ENCODE peak calls at places on chromosomes 12 and 14, in nine cellular contexts. One of them, this sample, is unnamed.

GRCh38 chr12:54689984-54690383 is 41.8 kb upstream of the DCD start:
- DNase-seq in K562: no peak
- DNase-seq in ovary: no peak
- DNase-seq in A549: peak
- DNase-seq in GM12878: no peak
- DNase-seq in HepG2: no peak
- DNase-seq in transverse colon: no peak
- DNase-seq in H1: no peak
- DNase-seq in stomach: no peak
- DNase-seq in this sample: no peak

GRCh38 chr14:73662439-73663056 is 17.8 kb downstream of the DNAL1 start:
- DNase-seq in K562: peak
- DNase-seq in ovary: no peak
- DNase-seq in A549: peak
- DNase-seq in GM12878: no peak
- DNase-seq in HepG2: peak
- DNase-seq in transverse colon: no peak
- DNase-seq in H1: no peak
- DNase-seq in stomach: no peak
- DNase-seq in this sample: no peak

GRCh38 chr14:59217011-59217410 is 28.5 kb downstream of the DAAM1 start:
- DNase-seq in K562: no peak
- DNase-seq in ovary: no peak
- DNase-seq in A549: no peak
- DNase-seq in GM12878: no peak
- DNase-seq in HepG2: no peak
- DNase-seq in transverse colon: no peak
- DNase-seq in H1: no peak
- DNase-seq in stomach: no peak
- DNase-seq in this sample: no peak

GRCh38 chr12:124790650-124791400 is 72.8 kb downstream of the SCARB1 start:
- DNase-seq in K562: no peak
- DNase-seq in ovary: no peak
- DNase-seq in A549: no peak
- DNase-seq in GM12878: no peak
- DNase-seq in HepG2: no peak
- DNase-seq in transverse colon: no peak
- DNase-seq in H1: no peak
- DNase-seq in stomach: no peak
- DNase-seq in this sample: no peak

GRCh38 chr14:58639842-58640484 is 2.2 kb downstream of the DACT1 start:
- DNase-seq in K562: no peak
- DNase-seq in ovary: no peak
- DNase-seq in A549: peak
- DNase-seq in GM12878: peak
- DNase-seq in HepG2: peak
- DNase-seq in transverse colon: peak
- DNase-seq in H1: no peak
- DNase-seq in stomach: no peak
- DNase-seq in this sample: no peak

GRCh38 chr14:105180598-105181528 is at the start of gene NUDT14:
- DNase-seq in K562: peak
- DNase-seq in ovary: peak
- DNase-seq in A549: peak
- DNase-seq in GM12878: no peak
- DNase-seq in HepG2: no peak
- DNase-seq in transverse colon: peak
- DNase-seq in H1: peak
- DNase-seq in stomach: peak
- DNase-seq in this sample: no peak

GRCh38 chr12:126668961-126669360 is 1598.0 kb upstream of the TMEM132C start:
- DNase-seq in K562: no peak
- DNase-seq in ovary: no peak
- DNase-seq in A549: no peak
- DNase-seq in GM12878: no peak
- DNase-seq in HepG2: no peak
- DNase-seq in transverse colon: no peak
- DNase-seq in H1: no peak
- DNase-seq in stomach: no peak
- DNase-seq in this sample: no peak

GRCh38 chr12:132311201-132311915 is 18.0 kb downstream of the GALNT9 start:
- DNase-seq in K562: no peak
- DNase-seq in ovary: no peak
- DNase-seq in A549: peak
- DNase-seq in GM12878: no peak
- DNase-seq in HepG2: no peak
- DNase-seq in transverse colon: no peak
- DNase-seq in H1: no peak
- DNase-seq in stomach: no peak
- DNase-seq in this sample: peak

GRCh38 chr12:21801522-21802288 is 27.2 kb upstream of the KCNJ8 start:
- DNase-seq in K562: no peak
- DNase-seq in ovary: no peak
- DNase-seq in A549: no peak
- DNase-seq in GM12878: no peak
- DNase-seq in HepG2: no peak
- DNase-seq in transverse colon: no peak
- DNase-seq in H1: no peak
- DNase-seq in stomach: no peak
- DNase-seq in this sample: no peak

GRCh38 chr12:5031958-5032357 is 11.7 kb upstream of the KCNA5 start:
- DNase-seq in K562: no peak
- DNase-seq in ovary: no peak
- DNase-seq in A549: no peak
- DNase-seq in GM12878: no peak
- DNase-seq in HepG2: no peak
- DNase-seq in transverse colon: no peak
- DNase-seq in H1: no peak
- DNase-seq in stomach: no peak
- DNase-seq in this sample: no peak

GRCh38 chr12:12456637-12457036 is 99.8 kb downstream of the BORCS5 start:
- DNase-seq in K562: no peak
- DNase-seq in ovary: no peak
- DNase-seq in A549: no peak
- DNase-seq in GM12878: no peak
- DNase-seq in HepG2: no peak
- DNase-seq in transverse colon: no peak
- DNase-seq in H1: no peak
- DNase-seq in stomach: no peak
- DNase-seq in this sample: no peak

GRCh38 chr12:12976366-12976765 is 23.7 kb downstream of the HEBP1 start:
- DNase-seq in K562: no peak
- DNase-seq in ovary: no peak
- DNase-seq in A549: peak
- DNase-seq in GM12878: no peak
- DNase-seq in HepG2: no peak
- DNase-seq in transverse colon: no peak
- DNase-seq in H1: no peak
- DNase-seq in stomach: no peak
- DNase-seq in this sample: peak

GRCh38 chr12:6312529-6313325 is 2.2 kb downstream of the PLEKHG6 start:
- DNase-seq in K562: peak
- DNase-seq in ovary: no peak
- DNase-seq in A549: no peak
- DNase-seq in GM12878: peak
- DNase-seq in HepG2: no peak
- DNase-seq in transverse colon: peak
- DNase-seq in H1: peak
- DNase-seq in stomach: peak
- DNase-seq in this sample: peak

GRCh38 chr12:3417937-3418336 is 73.1 kb upstream of the PRMT8 start:
- DNase-seq in K562: no peak
- DNase-seq in ovary: no peak
- DNase-seq in A549: no peak
- DNase-seq in GM12878: no peak
- DNase-seq in HepG2: no peak
- DNase-seq in transverse colon: no peak
- DNase-seq in H1: no peak
- DNase-seq in stomach: no peak
- DNase-seq in this sample: no peak

GRCh38 chr12:79618848-79619404 is 71.8 kb downstream of the PAWR start:
- DNase-seq in K562: no peak
- DNase-seq in ovary: no peak
- DNase-seq in A549: peak
- DNase-seq in GM12878: no peak
- DNase-seq in HepG2: no peak
- DNase-seq in transverse colon: no peak
- DNase-seq in H1: no peak
- DNase-seq in stomach: no peak
- DNase-seq in this sample: no peak

GRCh38 chr12:14768823-14769405 is 34.4 kb downstream of the WBP11 start:
- DNase-seq in K562: no peak
- DNase-seq in ovary: peak
- DNase-seq in A549: peak
- DNase-seq in GM12878: peak
- DNase-seq in HepG2: no peak
- DNase-seq in transverse colon: peak
- DNase-seq in H1: peak
- DNase-seq in stomach: peak
- DNase-seq in this sample: peak
- TF ChIP-seq EP300 in K562: no peak
- TF ChIP-seq EP300 in ovary: no peak
- TF ChIP-seq EP300 in A549: no peak
- TF ChIP-seq EP300 in GM12878: no peak
- TF ChIP-seq EP300 in HepG2: no peak
- TF ChIP-seq EP300 in transverse colon: no peak
- TF ChIP-seq EP300 in H1: no peak
- TF ChIP-seq EP300 in stomach: no peak
- TF ChIP-seq EP300 in this sample: no peak

GRCh38 chr12:108959748-108960655 is 60.9 kb downstream of the SVOP start:
- DNase-seq in K562: no peak
- DNase-seq in ovary: no peak
- DNase-seq in A549: no peak
- DNase-seq in GM12878: no peak
- DNase-seq in HepG2: no peak
- DNase-seq in transverse colon: no peak
- DNase-seq in H1: no peak
- DNase-seq in stomach: no peak
- DNase-seq in this sample: no peak

GRCh38 chr12:108949976-108950375 is 70.1 kb downstream of the DAO start:
- DNase-seq in K562: no peak
- DNase-seq in ovary: no peak
- DNase-seq in A549: no peak
- DNase-seq in GM12878: no peak
- DNase-seq in HepG2: no peak
- DNase-seq in transverse colon: no peak
- DNase-seq in H1: no peak
- DNase-seq in stomach: no peak
- DNase-seq in this sample: no peak

GRCh38 chr12:108950991-108951739 is 69.7 kb downstream of the SVOP start:
- DNase-seq in K562: peak
- DNase-seq in ovary: peak
- DNase-seq in A549: peak
- DNase-seq in GM12878: peak
- DNase-seq in HepG2: peak
- DNase-seq in transverse colon: peak
- DNase-seq in H1: peak
- DNase-seq in stomach: peak
- DNase-seq in this sample: peak

GRCh38 chr12:108955225-108955835 is 65.5 kb downstream of the SVOP start:
- DNase-seq in K562: no peak
- DNase-seq in ovary: no peak
- DNase-seq in A549: peak
- DNase-seq in GM12878: no peak
- DNase-seq in HepG2: peak
- DNase-seq in transverse colon: no peak
- DNase-seq in H1: no peak
- DNase-seq in stomach: no peak
- DNase-seq in this sample: no peak
- TF ChIP-seq EP300 in K562: no peak
- TF ChIP-seq EP300 in ovary: no peak
- TF ChIP-seq EP300 in A549: no peak
- TF ChIP-seq EP300 in GM12878: no peak
- TF ChIP-seq EP300 in HepG2: no peak
- TF ChIP-seq EP300 in transverse colon: no peak
- TF ChIP-seq EP300 in H1: no peak
- TF ChIP-seq EP300 in stomach: no peak
- TF ChIP-seq EP300 in this sample: no peak

GRCh38 chr12:50642755-50643154 is 121.1 kb upstream of the ATF1 start:
- DNase-seq in K562: no peak
- DNase-seq in ovary: no peak
- DNase-seq in A549: no peak
- DNase-seq in GM12878: no peak
- DNase-seq in HepG2: no peak
- DNase-seq in transverse colon: no peak
- DNase-seq in H1: no peak
- DNase-seq in stomach: no peak
- DNase-seq in this sample: no peak

GRCh38 chr12:50641566-50641965 is 122.3 kb upstream of the ATF1 start:
- DNase-seq in K562: peak
- DNase-seq in ovary: no peak
- DNase-seq in A549: no peak
- DNase-seq in GM12878: no peak
- DNase-seq in HepG2: no peak
- DNase-seq in transverse colon: no peak
- DNase-seq in H1: no peak
- DNase-seq in stomach: no peak
- DNase-seq in this sample: no peak

GRCh38 chr12:50640321-50640939 is 123.5 kb upstream of the ATF1 start:
- DNase-seq in K562: no peak
- DNase-seq in ovary: no peak
- DNase-seq in A549: no peak
- DNase-seq in GM12878: no peak
- DNase-seq in HepG2: no peak
- DNase-seq in transverse colon: no peak
- DNase-seq in H1: no peak
- DNase-seq in stomach: no peak
- DNase-seq in this sample: no peak

GRCh38 chr12:50639721-50640120 is 124.2 kb upstream of the ATF1 start:
- DNase-seq in K562: no peak
- DNase-seq in ovary: no peak
- DNase-seq in A549: no peak
- DNase-seq in GM12878: no peak
- DNase-seq in HepG2: no peak
- DNase-seq in transverse colon: no peak
- DNase-seq in H1: no peak
- DNase-seq in stomach: no peak
- DNase-seq in this sample: no peak

DNA sequence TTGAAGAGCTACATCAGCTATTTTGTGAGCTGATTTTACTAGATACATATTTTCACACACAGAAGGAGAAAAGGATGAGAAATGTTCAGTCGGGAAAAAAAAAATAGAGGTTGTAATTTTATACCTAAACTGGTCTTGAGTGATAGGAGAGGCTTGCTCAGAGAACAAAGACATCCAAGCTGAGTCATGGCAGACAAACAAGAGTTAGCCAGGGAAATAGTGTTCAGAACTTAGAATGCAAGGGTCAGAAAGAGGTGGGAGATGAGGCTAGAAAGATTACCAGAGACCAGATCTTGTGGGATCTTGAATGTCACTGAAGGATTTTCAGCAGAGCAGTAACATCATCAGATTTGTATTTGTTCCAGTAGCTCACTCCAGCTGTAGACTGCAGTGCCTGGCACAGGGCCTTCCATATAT is 121.9 kb upstream of the ATF1 start:
- DNase-seq in K562: peak
- DNase-seq in ovary: no peak
- DNase-seq in A549: peak
- DNase-seq in GM12878: no peak
- DNase-seq in HepG2: peak
- DNase-seq in transverse colon: no peak
- DNase-seq in H1: no peak
- DNase-seq in stomach: no peak
- DNase-seq in this sample: no peak
- TF ChIP-seq EP300 in K562: no peak
- TF ChIP-seq EP300 in ovary: no peak
- TF ChIP-seq EP300 in A549: no peak
- TF ChIP-seq EP300 in GM12878: no peak
- TF ChIP-seq EP300 in HepG2: no peak
- TF ChIP-seq EP300 in transverse colon: no peak
- TF ChIP-seq EP300 in H1: no peak
- TF ChIP-seq EP300 in stomach: no peak
- TF ChIP-seq EP300 in this sample: no peak

GRCh38 chr14:102164964-102165363 is 25.3 kb downstream of the WDR20 start:
- DNase-seq in K562: peak
- DNase-seq in ovary: no peak
- DNase-seq in A549: no peak
- DNase-seq in GM12878: no peak
- DNase-seq in HepG2: no peak
- DNase-seq in transverse colon: no peak
- DNase-seq in H1: no peak
- DNase-seq in stomach: no peak
- DNase-seq in this sample: no peak
- TF ChIP-seq EP300 in K562: no peak
- TF ChIP-seq EP300 in ovary: no peak
- TF ChIP-seq EP300 in A549: no peak
- TF ChIP-seq EP300 in GM12878: no peak
- TF ChIP-seq EP300 in HepG2: no peak
- TF ChIP-seq EP300 in transverse colon: no peak
- TF ChIP-seq EP300 in H1: no peak
- TF ChIP-seq EP300 in stomach: no peak
- TF ChIP-seq EP300 in this sample: no peak

This sample was measured in sigmoid colon.